ENCODE peak calls at places on chromosomes 2 and 18, in five cellular contexts. M, W, J, X and B are unnamed samples.

GRCh38 chr2:175080479-175080878 is 75.3 kb upstream of the CHN1 start:
- DNase-seq in X (no peak), J (no peak), W (no peak), M (no peak), B (no peak)

GRCh38 chr2:207416936-207417718 is 112.6 kb upstream of the CREB1 start:
- DNase-seq in W (no peak), M (no peak), X (no peak), J (no peak), B (no peak)

GRCh38 chr2:11746807-11747459 is 501 bp downstream of the LPIN1 start:
- DNase-seq in X (peak), M (peak), W (peak), J (no peak), B (no peak)

GRCh38 chr2:8796315-8796848 is 41.0 kb downstream of the KIDINS220 start:
- DNase-seq in W (no peak), J (no peak), X (peak), M (no peak), B (no peak)

GRCh38 chr2:204538179-204539009 is 6.9 kb upstream of the PARD3B start:
- DNase-seq in M (no peak), W (peak), X (peak), J (no peak), B (no peak)

GRCh38 chr18:25076980-25077780 is 274.8 kb downstream of the ZNF521 start:
- DNase-seq in J (no peak), M (no peak), W (no peak), X (peak), B (no peak)

GRCh38 chr18:8142131-8142711 is 467.0 kb upstream of the RAB12 start:
- DNase-seq in M (no peak), W (peak), X (no peak), J (no peak), B (no peak)

GRCh38 chr2:29166237-29166630 is 51.0 kb downstream of the CLIP4 start:
- DNase-seq in W (peak), M (no peak), X (no peak), J (no peak), B (no peak)

GRCh38 chr2:55051026-55051866 is 995 bp upstream of the RTN4 start:
- DNase-seq in M (peak), X (peak), J (peak), W (peak), B (no peak)

GRCh38 chr2:204681412-204681811 is 136.1 kb downstream of the PARD3B start:
- DNase-seq in X (peak), J (no peak), M (no peak), W (peak), B (no peak)

GRCh38 chr18:13570856-13571495 is 155.4 kb downstream of the FAM210A start:
- DNase-seq in W (peak), X (no peak), M (no peak), J (no peak), B (no peak)

GRCh38 chr2:23574919-23575654 is 190.1 kb downstream of the KLHL29 start:
- DNase-seq in J (no peak), W (no peak), X (peak), M (no peak), B (no peak)

GRCh38 chr18:76688724-76689472 is 133.5 kb upstream of the ZNF236 start:
- DNase-seq in M (no peak), X (no peak), J (no peak), W (no peak), B (no peak)

GRCh38 chr2:44810892-44811530 is 130.5 kb upstream of the SIX3 start:
- DNase-seq in J (no peak), W (no peak), X (no peak), M (no peak), B (no peak)

DNA sequence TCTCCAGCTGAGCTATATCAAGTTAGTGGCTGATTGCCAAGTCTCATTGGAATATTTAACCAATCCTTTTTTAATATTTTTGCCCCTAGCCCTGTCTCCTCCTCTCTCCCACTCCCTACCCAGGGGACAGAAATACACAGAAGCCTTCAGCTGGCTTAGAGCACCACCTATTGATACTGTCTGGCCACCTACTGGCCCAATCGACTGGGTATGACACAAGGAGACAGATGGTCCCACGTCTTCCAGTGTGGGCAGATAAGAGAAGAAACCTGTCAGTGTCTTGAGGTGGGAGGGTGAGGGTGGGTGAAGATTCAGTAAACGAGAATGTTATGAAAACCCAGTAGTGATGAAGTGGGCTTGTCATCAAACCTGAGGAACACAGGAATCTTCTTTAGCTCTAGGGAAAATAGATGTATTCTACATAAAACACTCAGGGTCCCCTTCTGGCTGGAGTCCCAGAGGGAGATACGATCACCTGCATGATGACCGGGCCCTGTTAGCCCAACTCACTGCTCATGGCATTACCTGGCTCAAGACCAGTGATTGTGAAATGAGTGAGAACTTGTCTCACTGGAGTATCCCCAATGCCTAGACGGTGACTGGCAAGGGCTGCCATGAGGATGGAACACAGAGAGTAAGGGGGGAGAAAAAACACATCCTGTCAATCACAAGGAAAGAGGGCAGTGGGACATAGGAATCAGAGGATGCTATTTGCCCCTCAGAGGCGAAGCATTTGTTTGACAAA is 26.7 kb downstream of the POLR1A start:
- DNase-seq in M (peak), X (peak), J (no peak), W (peak), B (no peak)
- TF ChIP-seq CTCF in M (peak), X (peak), J (peak), W (peak), B (peak)

GRCh38 chr2:41414486-41415230 is 633.2 kb upstream of the PKDCC start:
- DNase-seq in X (peak), W (peak), J (no peak), M (peak), B (no peak)
- TF ChIP-seq CTCF in X (peak), W (peak), J (peak), M (peak), B (peak)

GRCh38 chr2:73281244-73281643 is 3.0 kb downstream of the FBXO41 start:
- DNase-seq in X (no peak), W (no peak), M (no peak), J (no peak), B (no peak)

GRCh38 chr2:73285162-73285739 is 973 bp upstream of the FBXO41 start:
- DNase-seq in X (no peak), M (no peak), W (no peak), J (no peak), B (no peak)

GRCh38 chr2:73283545-73284295 is 558 bp downstream of the FBXO41 start:
- DNase-seq in J (no peak), W (no peak), M (no peak), X (no peak), B (no peak)

GRCh38 chr2:73284296-73285161 is at the start of gene FBXO41:
- DNase-seq in X (peak), W (no peak), J (no peak), M (peak), B (no peak)

GRCh38 chr2:73282924-73283544 is 1.2 kb downstream of the FBXO41 start:
- DNase-seq in M (no peak), J (no peak), X (no peak), W (no peak), B (no peak)
- TF ChIP-seq CTCF in M (no peak), J (no peak), X (no peak), W (no peak), B (no peak)

GRCh38 chr18:4961121-4961909 is 235.7 kb downstream of the AKAIN1 start:
- DNase-seq in W (no peak), M (no peak), J (no peak), X (no peak), B (no peak)
- TF ChIP-seq CTCF in W (no peak), M (no peak), J (no peak), X (no peak), B (no peak)